ENCODE peak calls at places on chromosomes 3 and 15, in seven cellular contexts. One of them, this sample, is unnamed.

GRCh38 chr15:60373327-60373726 is 24.5 kb downstream of the ANXA2 start:
- DNase-seq in IMR-90: no peak
- DNase-seq in neuronal stem cell: no peak
- DNase-seq in mesenchymal stem cell: peak
- DNase-seq in mesendoderm: no peak
- DNase-seq in H1: no peak
- DNase-seq in trophoblast cell: no peak
- DNase-seq in this sample: no peak

GRCh38 chr3:169052465-169053302 is 610.8 kb downstream of the MECOM start:
- DNase-seq in IMR-90: peak
- DNase-seq in neuronal stem cell: no peak
- DNase-seq in mesenchymal stem cell: no peak
- DNase-seq in mesendoderm: no peak
- DNase-seq in H1: no peak
- DNase-seq in trophoblast cell: peak
- DNase-seq in this sample: no peak

GRCh38 chr3:70119892-70120291 is 120.4 kb downstream of the SAMMSON start:
- DNase-seq in IMR-90: no peak
- DNase-seq in neuronal stem cell: no peak
- DNase-seq in mesenchymal stem cell: no peak
- DNase-seq in mesendoderm: no peak
- DNase-seq in H1: no peak
- DNase-seq in trophoblast cell: no peak
- DNase-seq in this sample: no peak

GRCh38 chr15:40957581-40958051 is 4.3 kb downstream of the CHAC1 start:
- DNase-seq in IMR-90: no peak
- DNase-seq in neuronal stem cell: no peak
- DNase-seq in mesenchymal stem cell: no peak
- DNase-seq in mesendoderm: no peak
- DNase-seq in H1: no peak
- DNase-seq in trophoblast cell: no peak
- DNase-seq in this sample: no peak

GRCh38 chr15:62782100-62782791 is 260.3 kb upstream of the TPM1 start:
- DNase-seq in IMR-90: peak
- DNase-seq in neuronal stem cell: peak
- DNase-seq in mesenchymal stem cell: peak
- DNase-seq in mesendoderm: peak
- DNase-seq in H1: no peak
- DNase-seq in trophoblast cell: peak
- DNase-seq in this sample: peak

GRCh38 chr3:115819785-115820384 is 196.6 kb downstream of the GAP43 start:
- DNase-seq in IMR-90: peak
- DNase-seq in neuronal stem cell: peak
- DNase-seq in mesenchymal stem cell: peak
- DNase-seq in mesendoderm: peak
- DNase-seq in H1: peak
- DNase-seq in trophoblast cell: peak
- DNase-seq in this sample: peak

GRCh38 chr3:71152039-71152891 is 431.3 kb downstream of the FOXP1 start:
- DNase-seq in IMR-90: no peak
- DNase-seq in neuronal stem cell: no peak
- DNase-seq in mesenchymal stem cell: no peak
- DNase-seq in mesendoderm: peak
- DNase-seq in H1: no peak
- DNase-seq in trophoblast cell: no peak
- DNase-seq in this sample: no peak

GRCh38 chr15:73330206-73331051 is 38.3 kb downstream of the HCN4 start:
- DNase-seq in IMR-90: no peak
- DNase-seq in neuronal stem cell: no peak
- DNase-seq in mesenchymal stem cell: no peak
- DNase-seq in mesendoderm: peak
- DNase-seq in H1: no peak
- DNase-seq in trophoblast cell: no peak
- DNase-seq in this sample: no peak

GRCh38 chr15:73325191-73325980 is 43.4 kb downstream of the HCN4 start:
- DNase-seq in IMR-90: no peak
- DNase-seq in neuronal stem cell: no peak
- DNase-seq in mesenchymal stem cell: no peak
- DNase-seq in mesendoderm: peak
- DNase-seq in H1: no peak
- DNase-seq in trophoblast cell: no peak
- DNase-seq in this sample: peak

GRCh38 chr3:113035387-113035982 is 44.7 kb downstream of the GTPBP8 start:
- DNase-seq in IMR-90: peak
- DNase-seq in neuronal stem cell: peak
- DNase-seq in mesenchymal stem cell: peak
- DNase-seq in mesendoderm: peak
- DNase-seq in H1: no peak
- DNase-seq in trophoblast cell: peak
- DNase-seq in this sample: peak

GRCh38 chr15:40843885-40844542 is at the start of gene SPINT1:
- DNase-seq in IMR-90: no peak
- DNase-seq in neuronal stem cell: no peak
- DNase-seq in mesenchymal stem cell: peak
- DNase-seq in mesendoderm: peak
- DNase-seq in H1: no peak
- DNase-seq in trophoblast cell: peak
- DNase-seq in this sample: peak

GRCh38 chr3:73143821-73144237 is 82.4 kb downstream of the EBLN2 start:
- DNase-seq in IMR-90: no peak
- DNase-seq in neuronal stem cell: no peak
- DNase-seq in mesenchymal stem cell: no peak
- DNase-seq in mesendoderm: no peak
- DNase-seq in H1: no peak
- DNase-seq in trophoblast cell: no peak
- DNase-seq in this sample: no peak

GRCh38 chr3:141410861-141411771 is 42.8 kb downstream of the ZBTB38 start:
- DNase-seq in IMR-90: peak
- DNase-seq in neuronal stem cell: no peak
- DNase-seq in mesenchymal stem cell: peak
- DNase-seq in mesendoderm: no peak
- DNase-seq in H1: no peak
- DNase-seq in trophoblast cell: peak
- DNase-seq in this sample: no peak

GRCh38 chr3:48466386-48467109 is 20.0 kb downstream of the ATRIP start:
- DNase-seq in IMR-90: no peak
- DNase-seq in neuronal stem cell: no peak
- DNase-seq in mesenchymal stem cell: no peak
- DNase-seq in mesendoderm: no peak
- DNase-seq in H1: no peak
- DNase-seq in trophoblast cell: no peak
- DNase-seq in this sample: peak

GRCh38 chr3:138078096-138078495 is 37.3 kb downstream of the DZIP1L start:
- DNase-seq in IMR-90: peak
- DNase-seq in neuronal stem cell: no peak
- DNase-seq in mesenchymal stem cell: no peak
- DNase-seq in mesendoderm: no peak
- DNase-seq in H1: no peak
- DNase-seq in trophoblast cell: no peak
- DNase-seq in this sample: no peak

GRCh38 chr3:35946121-35946856 is 307.0 kb downstream of the ARPP21 start:
- DNase-seq in IMR-90: peak
- DNase-seq in neuronal stem cell: peak
- DNase-seq in mesenchymal stem cell: peak
- DNase-seq in mesendoderm: peak
- DNase-seq in H1: no peak
- DNase-seq in trophoblast cell: peak
- DNase-seq in this sample: no peak

GRCh38 chr15:77605582-77605981 is 27.1 kb downstream of the LINGO1 start:
- DNase-seq in IMR-90: no peak
- DNase-seq in neuronal stem cell: no peak
- DNase-seq in mesenchymal stem cell: no peak
- DNase-seq in mesendoderm: no peak
- DNase-seq in H1: no peak
- DNase-seq in trophoblast cell: no peak
- DNase-seq in this sample: no peak

GRCh38 chr3:82031576-82031975 is 270.1 kb upstream of the GBE1 start:
- DNase-seq in IMR-90: no peak
- DNase-seq in neuronal stem cell: no peak
- DNase-seq in mesenchymal stem cell: no peak
- DNase-seq in mesendoderm: no peak
- DNase-seq in H1: no peak
- DNase-seq in trophoblast cell: no peak
- DNase-seq in this sample: no peak

GRCh38 chr15:91915576-91915975 is 62.1 kb downstream of the SLCO3A1 start:
- DNase-seq in IMR-90: no peak
- DNase-seq in neuronal stem cell: no peak
- DNase-seq in mesenchymal stem cell: no peak
- DNase-seq in mesendoderm: no peak
- DNase-seq in H1: no peak
- DNase-seq in trophoblast cell: no peak
- DNase-seq in this sample: no peak

GRCh38 chr3:110397115-110397514 is 674.5 kb upstream of the NECTIN3 start:
- DNase-seq in IMR-90: no peak
- DNase-seq in neuronal stem cell: no peak
- DNase-seq in mesenchymal stem cell: no peak
- DNase-seq in mesendoderm: no peak
- DNase-seq in H1: no peak
- DNase-seq in trophoblast cell: no peak
- DNase-seq in this sample: no peak

GRCh38 chr3:112610121-112610520 is 30.8 kb downstream of the CCDC80 start:
- DNase-seq in IMR-90: peak
- DNase-seq in neuronal stem cell: no peak
- DNase-seq in mesenchymal stem cell: peak
- DNase-seq in mesendoderm: no peak
- DNase-seq in H1: no peak
- DNase-seq in trophoblast cell: peak
- DNase-seq in this sample: no peak

GRCh38 chr15:55221090-55222011 is 24.6 kb upstream of the RSL24D1 start:
- DNase-seq in IMR-90: peak
- DNase-seq in neuronal stem cell: no peak
- DNase-seq in mesenchymal stem cell: peak
- DNase-seq in mesendoderm: peak
- DNase-seq in H1: no peak
- DNase-seq in trophoblast cell: peak
- DNase-seq in this sample: no peak
- H3K4ac ChIP-seq in IMR-90: peak
- H3K4ac ChIP-seq in neuronal stem cell: no peak
- H3K4ac ChIP-seq in mesenchymal stem cell: peak
- H3K4ac ChIP-seq in mesendoderm: peak
- H3K4ac ChIP-seq in H1: no peak
- H3K4ac ChIP-seq in trophoblast cell: no peak
- H3K4ac ChIP-seq in this sample: no peak

GRCh38 chr15:43214169-43214568 is 6.6 kb downstream of the EPB42 start:
- DNase-seq in IMR-90: no peak
- DNase-seq in neuronal stem cell: no peak
- DNase-seq in mesenchymal stem cell: no peak
- DNase-seq in mesendoderm: no peak
- DNase-seq in H1: no peak
- DNase-seq in trophoblast cell: no peak
- DNase-seq in this sample: no peak

GRCh38 chr15:43213466-43213865 is 7.4 kb downstream of the EPB42 start:
- DNase-seq in IMR-90: no peak
- DNase-seq in neuronal stem cell: no peak
- DNase-seq in mesenchymal stem cell: no peak
- DNase-seq in mesendoderm: no peak
- DNase-seq in H1: no peak
- DNase-seq in trophoblast cell: no peak
- DNase-seq in this sample: no peak

GRCh38 chr15:43212951-43213350 is 7.9 kb downstream of the EPB42 start:
- DNase-seq in IMR-90: no peak
- DNase-seq in neuronal stem cell: no peak
- DNase-seq in mesenchymal stem cell: no peak
- DNase-seq in mesendoderm: no peak
- DNase-seq in H1: no peak
- DNase-seq in trophoblast cell: no peak
- DNase-seq in this sample: no peak

GRCh38 chr15:43214592-43215295 is 6.1 kb downstream of the EPB42 start:
- DNase-seq in IMR-90: no peak
- DNase-seq in neuronal stem cell: no peak
- DNase-seq in mesenchymal stem cell: no peak
- DNase-seq in mesendoderm: no peak
- DNase-seq in H1: no peak
- DNase-seq in trophoblast cell: no peak
- DNase-seq in this sample: no peak

GRCh38 chr15:43215961-43216360 is 4.9 kb downstream of the EPB42 start:
- DNase-seq in IMR-90: peak
- DNase-seq in neuronal stem cell: no peak
- DNase-seq in mesenchymal stem cell: no peak
- DNase-seq in mesendoderm: no peak
- DNase-seq in H1: no peak
- DNase-seq in trophoblast cell: peak
- DNase-seq in this sample: no peak
- H3K4ac ChIP-seq in IMR-90: no peak
- H3K4ac ChIP-seq in neuronal stem cell: no peak
- H3K4ac ChIP-seq in mesenchymal stem cell: no peak
- H3K4ac ChIP-seq in mesendoderm: no peak
- H3K4ac ChIP-seq in H1: no peak
- H3K4ac ChIP-seq in trophoblast cell: no peak
- H3K4ac ChIP-seq in this sample: no peak

DNA sequence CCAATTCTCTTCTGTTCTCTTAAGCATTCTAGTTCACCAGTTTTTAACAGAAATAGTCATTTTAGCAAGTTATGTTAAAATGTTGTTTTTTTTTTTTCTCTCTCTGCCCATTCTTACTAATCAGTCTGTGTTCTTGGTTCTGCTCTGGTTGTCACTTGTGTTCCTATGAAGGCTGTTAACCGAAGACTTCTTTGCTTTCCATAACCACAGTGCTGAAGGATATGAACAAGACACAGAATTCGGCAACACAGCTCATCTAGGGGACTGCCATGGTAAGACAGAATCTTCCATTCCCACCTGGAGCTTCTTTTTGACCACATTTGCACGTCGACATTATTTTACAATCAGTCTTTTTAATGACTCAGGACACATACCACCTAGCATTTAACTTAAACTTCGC is 49.1 kb downstream of the SEMA6D start:
- DNase-seq in IMR-90: no peak
- DNase-seq in neuronal stem cell: no peak
- DNase-seq in mesenchymal stem cell: no peak
- DNase-seq in mesendoderm: no peak
- DNase-seq in H1: no peak
- DNase-seq in trophoblast cell: no peak
- DNase-seq in this sample: no peak
- H3K4ac ChIP-seq in IMR-90: no peak
- H3K4ac ChIP-seq in neuronal stem cell: no peak
- H3K4ac ChIP-seq in mesenchymal stem cell: no peak
- H3K4ac ChIP-seq in mesendoderm: no peak
- H3K4ac ChIP-seq in H1: no peak
- H3K4ac ChIP-seq in trophoblast cell: no peak
- H3K4ac ChIP-seq in this sample: no peak

GRCh38 chr3:119743921-119744320 is 38.0 kb upstream of the NR1I2 start:
- DNase-seq in IMR-90: no peak
- DNase-seq in neuronal stem cell: no peak
- DNase-seq in mesenchymal stem cell: no peak
- DNase-seq in mesendoderm: no peak
- DNase-seq in H1: no peak
- DNase-seq in trophoblast cell: no peak
- DNase-seq in this sample: no peak

GRCh38 chr3:119745942-119746341 is 36.0 kb upstream of the NR1I2 start:
- DNase-seq in IMR-90: no peak
- DNase-seq in neuronal stem cell: no peak
- DNase-seq in mesenchymal stem cell: no peak
- DNase-seq in mesendoderm: no peak
- DNase-seq in H1: no peak
- DNase-seq in trophoblast cell: no peak
- DNase-seq in this sample: no peak

GRCh38 chr3:119748996-119749395 is 32.9 kb upstream of the NR1I2 start:
- DNase-seq in IMR-90: no peak
- DNase-seq in neuronal stem cell: no peak
- DNase-seq in mesenchymal stem cell: no peak
- DNase-seq in mesendoderm: no peak
- DNase-seq in H1: no peak
- DNase-seq in trophoblast cell: no peak
- DNase-seq in this sample: no peak

GRCh38 chr3:119747355-119747754 is 34.5 kb upstream of the NR1I2 start:
- DNase-seq in IMR-90: no peak
- DNase-seq in neuronal stem cell: no peak
- DNase-seq in mesenchymal stem cell: no peak
- DNase-seq in mesendoderm: no peak
- DNase-seq in H1: no peak
- DNase-seq in trophoblast cell: no peak
- DNase-seq in this sample: no peak

GRCh38 chr3:119746423-119746822 is 35.5 kb upstream of the NR1I2 start:
- DNase-seq in IMR-90: no peak
- DNase-seq in neuronal stem cell: no peak
- DNase-seq in mesenchymal stem cell: no peak
- DNase-seq in mesendoderm: no peak
- DNase-seq in H1: no peak
- DNase-seq in trophoblast cell: no peak
- DNase-seq in this sample: no peak
- H3K4ac ChIP-seq in IMR-90: no peak
- H3K4ac ChIP-seq in neuronal stem cell: no peak
- H3K4ac ChIP-seq in mesenchymal stem cell: no peak
- H3K4ac ChIP-seq in mesendoderm: no peak
- H3K4ac ChIP-seq in H1: no peak
- H3K4ac ChIP-seq in trophoblast cell: no peak
- H3K4ac ChIP-seq in this sample: no peak